ENCODE peak calls at places on chromosomes 1 and 21, in five cellular contexts. E, B, V, I and H are unnamed samples.

GRCh38 chr1:48869116-48869893 is 92.6 kb upstream of the BEND5 start:
- DNase-seq in E (no peak), V (peak; percentile 3), I (no peak), B (no peak), H (no peak)

GRCh38 chr1:163561570-163562295 is 240.0 kb downstream of the NUF2 start:
- DNase-seq in E (no peak), V (peak; percentile 9), B (no peak), I (peak; percentile 8), H (no peak)

GRCh38 chr1:208298593-208299233 is 54.5 kb upstream of the PLXNA2 start:
- DNase-seq in I (no peak), B (no peak), E (no peak), V (no peak), H (no peak)

GRCh38 chr1:14599173-14599754 is 779 bp downstream of the KAZN start:
- DNase-seq in E (no peak), B (no peak), V (no peak), I (no peak), H (peak; percentile 28)

GRCh38 chr1:200034262-200034557 is 6.7 kb downstream of the NR5A2 start:
- DNase-seq in E (no peak), B (no peak), I (no peak), V (no peak), H (no peak)

GRCh38 chr1:229153955-229154548 is 116.9 kb upstream of the RAB4A start:
- DNase-seq in E (no peak), V (no peak), I (no peak), B (no peak), H (no peak)

GRCh38 chr1:53326598-53327182 is 1.2 kb downstream of the LRP8 start:
- DNase-seq in E (no peak), B (no peak), I (no peak), V (no peak), H (peak; percentile 54)

GRCh38 chr1:112026018-112026417 is 36.5 kb upstream of the KCND3 start:
- DNase-seq in V (no peak), E (no peak), B (no peak), I (no peak), H (no peak)

GRCh38 chr1:89519779-89520358 is 4.8 kb upstream of the LRRC8B start:
- DNase-seq in V (peak; percentile 32), B (peak; percentile 42), I (peak; percentile 26), E (no peak), H (peak; percentile 61)

GRCh38 chr1:206896261-206896660 is 982 bp upstream of the IL24 start:
- DNase-seq in E (no peak), I (no peak), V (no peak), B (no peak), H (no peak)

GRCh38 chr1:179775009-179775408 is 31.9 kb downstream of the FAM163A start:
- DNase-seq in E (no peak), I (no peak), B (no peak), V (peak; percentile 16), H (no peak)

GRCh38 chr1:198212675-198213074 is 55.9 kb downstream of the NEK7 start:
- DNase-seq in B (peak; percentile 98), E (no peak), V (no peak), I (peak; percentile 6), H (no peak)

DNA sequence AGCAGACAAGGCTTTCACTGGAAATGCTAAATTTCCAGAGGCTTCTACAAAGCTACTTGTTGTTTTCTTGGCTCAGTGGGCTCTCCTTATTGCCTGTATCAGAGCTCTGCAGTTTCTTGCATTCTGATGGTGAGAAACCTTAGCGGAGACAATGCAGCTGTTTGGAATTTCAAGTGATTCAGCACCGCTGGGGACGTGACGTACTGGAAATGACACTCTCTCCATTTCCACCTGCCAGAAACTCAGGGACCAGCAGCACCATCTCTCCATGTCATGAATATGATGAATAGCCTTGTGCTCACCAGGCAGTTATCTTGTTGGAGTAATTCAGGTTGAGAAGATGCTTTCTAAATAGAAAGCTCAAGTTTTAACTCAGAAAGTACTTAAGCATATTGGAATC is 497.2 kb upstream of the DEPDC1 start:
- DNase-seq in V (no peak), B (no peak), I (no peak), E (no peak), H (no peak)
- TF ChIP-seq BHLHE40 in V (no peak), B (no peak), I (no peak), E (no peak), H (no peak)

GRCh38 chr1:36532810-36533401 is 50.2 kb upstream of the CSF3R start:
- DNase-seq in E (no peak), B (no peak), V (no peak), I (no peak), H (no peak)

GRCh38 chr1:36531833-36532232 is 49.1 kb upstream of the CSF3R start:
- DNase-seq in V (no peak), I (no peak), E (no peak), B (no peak), H (no peak)

GRCh38 chr1:36529762-36530260 is 47.1 kb upstream of the CSF3R start:
- DNase-seq in E (no peak), B (no peak), I (no peak), V (no peak), H (no peak)

GRCh38 chr1:36530261-36530660 is 47.5 kb upstream of the CSF3R start:
- DNase-seq in I (no peak), V (no peak), E (no peak), B (no peak), H (no peak)

DNA sequence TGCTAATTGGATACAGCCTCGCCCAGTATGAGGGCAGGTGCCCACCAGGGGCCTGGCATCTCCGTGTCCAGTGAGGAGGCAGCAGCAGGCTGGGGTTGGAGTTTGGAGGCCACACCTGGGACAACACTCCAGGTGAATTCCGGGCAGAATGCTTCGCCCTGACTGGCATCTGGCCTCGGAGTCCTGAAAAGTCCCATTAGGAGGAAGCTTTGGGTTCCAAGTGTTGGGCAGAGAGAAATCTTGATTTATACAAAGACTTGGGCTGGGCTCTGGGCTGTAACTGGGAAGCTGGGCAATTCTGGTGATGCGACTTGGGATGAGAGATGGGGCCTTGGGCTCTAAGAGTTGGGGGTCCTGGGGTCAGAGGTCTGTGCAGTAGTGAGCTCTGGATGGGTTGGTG is 48.1 kb upstream of the CSF3R start:
- DNase-seq in E (no peak), I (no peak), B (no peak), V (no peak), H (no peak)
- TF ChIP-seq BHLHE40 in E (no peak), I (no peak), B (no peak), V (no peak), H (no peak)

GRCh38 chr21:46195595-46196195 is 11.4 kb upstream of the SPATC1L start:
- DNase-seq in V (no peak), E (no peak), I (no peak), B (no peak), H (no peak)
- TF ChIP-seq BHLHE40 in V (no peak), E (no peak), I (no peak), B (no peak), H (no peak)

DNA sequence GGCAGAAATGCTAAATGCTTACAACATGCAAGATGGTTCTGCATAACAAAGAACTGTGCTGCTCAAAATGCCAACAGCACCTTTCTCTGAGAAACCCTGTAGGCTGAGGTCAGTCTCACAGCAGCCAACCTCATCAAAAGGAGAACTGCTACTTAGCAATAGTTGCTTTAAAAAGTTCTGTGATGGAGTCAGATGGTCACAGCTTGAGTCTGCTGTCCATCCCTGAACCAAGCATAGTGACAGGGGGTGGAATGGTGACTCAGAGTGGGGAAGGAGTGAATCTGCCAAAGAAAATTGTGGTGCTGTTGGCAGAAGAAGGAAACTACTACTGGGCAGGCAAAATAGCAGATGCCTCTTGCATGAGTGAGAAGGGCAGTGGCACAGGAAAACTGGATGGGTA is 106.0 kb upstream of the FAM78B start:
- DNase-seq in E (no peak), I (no peak), B (no peak), V (no peak), H (no peak)
- TF ChIP-seq BHLHE40 in E (no peak), I (no peak), B (no peak), V (no peak), H (no peak)

GRCh38 chr1:16971330-16972209 is 8.8 kb downstream of the MFAP2 start:
- DNase-seq in E (no peak), B (no peak), I (no peak), V (no peak), H (no peak)
- TF ChIP-seq BHLHE40 in E (no peak), B (no peak), I (no peak), V (no peak), H (no peak)

GRCh38 chr1:28036431-28036830 is 52.0 kb downstream of the EYA3 start:
- DNase-seq in V (no peak), E (no peak), I (peak; percentile 4), B (no peak), H (no peak)
- TF ChIP-seq BHLHE40 in V (no peak), E (no peak), I (no peak), B (no peak), H (no peak)

GRCh38 chr1:115559987-115560386 is 81.8 kb upstream of the VANGL1 start:
- DNase-seq in E (no peak), V (no peak), I (no peak), B (no peak), H (no peak)

GRCh38 chr1:115565353-115565752 is 76.4 kb upstream of the VANGL1 start:
- DNase-seq in I (no peak), V (no peak), E (no peak), B (no peak), H (no peak)

GRCh38 chr1:115565789-115566188 is 76.0 kb upstream of the VANGL1 start:
- DNase-seq in E (no peak), I (no peak), V (no peak), B (no peak), H (no peak)

GRCh38 chr1:115567431-115567830 is 74.3 kb upstream of the VANGL1 start:
- DNase-seq in I (no peak), E (no peak), B (no peak), V (no peak), H (no peak)

GRCh38 chr1:115564201-115564600 is 77.6 kb upstream of the VANGL1 start:
- DNase-seq in V (no peak), E (no peak), I (no peak), B (no peak), H (no peak)
- TF ChIP-seq BHLHE40 in V (no peak), E (no peak), I (no peak), B (no peak), H (no peak)

GRCh38 chr1:157035121-157035520 is 10.4 kb downstream of the ARHGEF11 start:
- DNase-seq in E (no peak), B (no peak), V (no peak), I (no peak), H (no peak)

GRCh38 chr1:157032303-157032702 is 13.2 kb downstream of the ARHGEF11 start:
- DNase-seq in B (no peak), E (no peak), V (no peak), I (no peak), H (no peak)

GRCh38 chr1:157034137-157034800 is 11.3 kb downstream of the ARHGEF11 start:
- DNase-seq in V (peak; percentile 13), B (peak; percentile 22), E (no peak), I (no peak), H (no peak)

GRCh38 chr1:157030728-157031127 is 14.8 kb downstream of the ARHGEF11 start:
- DNase-seq in E (no peak), I (no peak), V (no peak), B (no peak), H (no peak)

DNA sequence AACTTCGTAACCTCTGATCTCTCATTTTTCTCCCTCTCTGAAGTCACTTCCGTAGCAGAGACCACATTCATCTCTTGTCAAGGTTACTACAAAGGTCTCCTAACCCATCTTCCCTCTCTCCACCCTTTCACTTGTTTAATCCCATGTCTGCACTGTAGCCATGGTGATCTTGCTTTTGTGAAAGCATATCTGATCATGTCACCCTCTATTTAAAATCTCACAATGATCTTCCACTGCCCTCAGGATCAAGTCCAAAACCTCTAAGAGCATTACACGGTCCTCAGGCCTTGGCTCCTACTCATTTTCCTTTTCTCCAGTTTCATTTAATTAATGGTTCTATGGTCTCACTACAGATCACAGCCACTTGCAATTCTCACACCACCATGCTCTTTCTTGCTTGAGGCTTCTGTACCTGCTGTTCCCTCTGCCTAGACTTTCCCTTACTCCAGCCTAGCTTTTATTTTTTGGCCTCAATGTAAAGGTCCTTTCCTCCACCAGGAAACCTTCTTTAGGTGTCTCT is 12.1 kb downstream of the ARHGEF11 start:
- DNase-seq in E (no peak), I (no peak), B (no peak), V (no peak), H (no peak)
- TF ChIP-seq BHLHE40 in E (no peak), I (no peak), B (no peak), V (no peak), H (no peak)